ENCODE peak calls at places on chromosomes 6 and 20, in ten cellular contexts. One of them, this sample, is unnamed.

GRCh38 chr20:36040571-36040970 is 72.2 kb downstream of the CNBD2 start:
- DNase-seq in AG10803: no peak
- DNase-seq in MCF 10A: no peak
- DNase-seq in MM.1S: no peak
- DNase-seq in astrocyte: no peak
- DNase-seq in fibroblast of pulmonary artery: no peak
- DNase-seq in cardiac muscle cell: no peak
- DNase-seq in ovary: no peak
- DNase-seq in IMR-90: no peak
- DNase-seq in DND-41: no peak
- DNase-seq in this sample: no peak

GRCh38 chr6:97666889-97667288 is 383.9 kb upstream of the MMS22L start:
- DNase-seq in AG10803: no peak
- DNase-seq in MCF 10A: no peak
- DNase-seq in MM.1S: no peak
- DNase-seq in astrocyte: no peak
- DNase-seq in fibroblast of pulmonary artery: no peak
- DNase-seq in cardiac muscle cell: no peak
- DNase-seq in ovary: no peak
- DNase-seq in IMR-90: no peak
- DNase-seq in DND-41: no peak
- DNase-seq in this sample: no peak

GRCh38 chr6:113855500-113856010 is 1.6 kb upstream of the MARCKS start:
- DNase-seq in AG10803: peak
- DNase-seq in MCF 10A: no peak
- DNase-seq in MM.1S: peak
- DNase-seq in astrocyte: peak
- DNase-seq in fibroblast of pulmonary artery: peak
- DNase-seq in cardiac muscle cell: peak
- DNase-seq in ovary: peak
- DNase-seq in IMR-90: peak
- DNase-seq in DND-41: no peak
- DNase-seq in this sample: peak

GRCh38 chr20:45358282-45359068 is 4.5 kb upstream of the SYS1 start:
- DNase-seq in AG10803: peak
- DNase-seq in MCF 10A: peak
- DNase-seq in MM.1S: no peak
- DNase-seq in astrocyte: peak
- DNase-seq in fibroblast of pulmonary artery: peak
- DNase-seq in cardiac muscle cell: no peak
- DNase-seq in ovary: peak
- DNase-seq in IMR-90: peak
- DNase-seq in DND-41: no peak
- DNase-seq in this sample: peak

GRCh38 chr6:133855599-133855972 is 33.3 kb upstream of the TCF21 start:
- DNase-seq in AG10803: no peak
- DNase-seq in MCF 10A: no peak
- DNase-seq in MM.1S: no peak
- DNase-seq in astrocyte: peak
- DNase-seq in fibroblast of pulmonary artery: no peak
- DNase-seq in cardiac muscle cell: no peak
- DNase-seq in ovary: no peak
- DNase-seq in IMR-90: no peak
- DNase-seq in DND-41: no peak
- DNase-seq in this sample: no peak

GRCh38 chr6:53250137-53250760 is 98.5 kb downstream of the ELOVL5 start:
- DNase-seq in AG10803: peak
- DNase-seq in MCF 10A: peak
- DNase-seq in MM.1S: no peak
- DNase-seq in astrocyte: peak
- DNase-seq in fibroblast of pulmonary artery: no peak
- DNase-seq in cardiac muscle cell: no peak
- DNase-seq in ovary: no peak
- DNase-seq in IMR-90: peak
- DNase-seq in DND-41: no peak
- DNase-seq in this sample: peak

GRCh38 chr6:39432311-39433025 is 110.0 kb upstream of the KCNK16 start:
- DNase-seq in AG10803: peak
- DNase-seq in MCF 10A: no peak
- DNase-seq in MM.1S: no peak
- DNase-seq in astrocyte: no peak
- DNase-seq in fibroblast of pulmonary artery: no peak
- DNase-seq in cardiac muscle cell: no peak
- DNase-seq in ovary: no peak
- DNase-seq in IMR-90: no peak
- DNase-seq in DND-41: no peak
- DNase-seq in this sample: no peak

GRCh38 chr6:34190504-34191122 is 44.7 kb upstream of the GRM4 start:
- DNase-seq in AG10803: no peak
- DNase-seq in MCF 10A: no peak
- DNase-seq in MM.1S: no peak
- DNase-seq in astrocyte: no peak
- DNase-seq in fibroblast of pulmonary artery: no peak
- DNase-seq in cardiac muscle cell: no peak
- DNase-seq in ovary: no peak
- DNase-seq in IMR-90: no peak
- DNase-seq in DND-41: no peak
- DNase-seq in this sample: no peak

GRCh38 chr20:57649617-57650015 is 29.4 kb upstream of the ZBP1 start:
- DNase-seq in AG10803: no peak
- DNase-seq in MCF 10A: no peak
- DNase-seq in MM.1S: no peak
- DNase-seq in astrocyte: no peak
- DNase-seq in fibroblast of pulmonary artery: no peak
- DNase-seq in cardiac muscle cell: no peak
- DNase-seq in ovary: no peak
- DNase-seq in IMR-90: no peak
- DNase-seq in DND-41: no peak
- DNase-seq in this sample: no peak

GRCh38 chr6:135481786-135482369 is 15.7 kb downstream of the AHI1 start:
- DNase-seq in AG10803: peak
- DNase-seq in MCF 10A: no peak
- DNase-seq in MM.1S: peak
- DNase-seq in astrocyte: peak
- DNase-seq in fibroblast of pulmonary artery: peak
- DNase-seq in cardiac muscle cell: no peak
- DNase-seq in ovary: no peak
- DNase-seq in IMR-90: peak
- DNase-seq in DND-41: no peak
- DNase-seq in this sample: no peak

GRCh38 chr6:157487110-157487773 is 106.3 kb downstream of the ZDHHC14 start:
- DNase-seq in AG10803: no peak
- DNase-seq in MCF 10A: no peak
- DNase-seq in MM.1S: no peak
- DNase-seq in astrocyte: no peak
- DNase-seq in fibroblast of pulmonary artery: no peak
- DNase-seq in cardiac muscle cell: no peak
- DNase-seq in ovary: no peak
- DNase-seq in IMR-90: no peak
- DNase-seq in DND-41: no peak
- DNase-seq in this sample: no peak

GRCh38 chr20:56690531-56691175 is 61.5 kb downstream of the TFAP2C start:
- DNase-seq in AG10803: no peak
- DNase-seq in MCF 10A: peak
- DNase-seq in MM.1S: peak
- DNase-seq in astrocyte: no peak
- DNase-seq in fibroblast of pulmonary artery: no peak
- DNase-seq in cardiac muscle cell: no peak
- DNase-seq in ovary: no peak
- DNase-seq in IMR-90: no peak
- DNase-seq in DND-41: no peak
- DNase-seq in this sample: no peak

GRCh38 chr6:158758464-158758863 is 60.7 kb downstream of the EZR start:
- DNase-seq in AG10803: no peak
- DNase-seq in MCF 10A: no peak
- DNase-seq in MM.1S: no peak
- DNase-seq in astrocyte: no peak
- DNase-seq in fibroblast of pulmonary artery: peak
- DNase-seq in cardiac muscle cell: peak
- DNase-seq in ovary: no peak
- DNase-seq in IMR-90: peak
- DNase-seq in DND-41: no peak
- DNase-seq in this sample: no peak

GRCh38 chr6:20400476-20401402 is 940 bp upstream of the E2F3 start:
- DNase-seq in AG10803: peak
- DNase-seq in MCF 10A: peak
- DNase-seq in MM.1S: peak
- DNase-seq in astrocyte: no peak
- DNase-seq in fibroblast of pulmonary artery: peak
- DNase-seq in cardiac muscle cell: peak
- DNase-seq in ovary: no peak
- DNase-seq in IMR-90: no peak
- DNase-seq in DND-41: peak
- DNase-seq in this sample: peak
- TF ChIP-seq CTCF in AG10803: peak
- TF ChIP-seq CTCF in MCF 10A: peak
- TF ChIP-seq CTCF in MM.1S: peak
- TF ChIP-seq CTCF in astrocyte: peak
- TF ChIP-seq CTCF in fibroblast of pulmonary artery: peak
- TF ChIP-seq CTCF in cardiac muscle cell: peak
- TF ChIP-seq CTCF in ovary: no peak
- TF ChIP-seq CTCF in IMR-90: peak
- TF ChIP-seq CTCF in DND-41: peak
- TF ChIP-seq CTCF in this sample: peak

GRCh38 chr6:109441069-109441816 is 719 bp downstream of the SMPD2 start:
- DNase-seq in AG10803: peak
- DNase-seq in MCF 10A: peak
- DNase-seq in MM.1S: peak
- DNase-seq in astrocyte: peak
- DNase-seq in fibroblast of pulmonary artery: peak
- DNase-seq in cardiac muscle cell: peak
- DNase-seq in ovary: peak
- DNase-seq in IMR-90: peak
- DNase-seq in DND-41: peak
- DNase-seq in this sample: no peak
- TF ChIP-seq CTCF in AG10803: peak
- TF ChIP-seq CTCF in MCF 10A: no peak
- TF ChIP-seq CTCF in MM.1S: no peak
- TF ChIP-seq CTCF in astrocyte: no peak
- TF ChIP-seq CTCF in fibroblast of pulmonary artery: peak
- TF ChIP-seq CTCF in cardiac muscle cell: no peak
- TF ChIP-seq CTCF in ovary: no peak
- TF ChIP-seq CTCF in IMR-90: peak
- TF ChIP-seq CTCF in DND-41: peak
- TF ChIP-seq CTCF in this sample: no peak

GRCh38 chr20:64133951-64134407 is 26.6 kb upstream of the NPBWR2 start:
- DNase-seq in AG10803: no peak
- DNase-seq in MCF 10A: no peak
- DNase-seq in MM.1S: no peak
- DNase-seq in astrocyte: no peak
- DNase-seq in fibroblast of pulmonary artery: no peak
- DNase-seq in cardiac muscle cell: no peak
- DNase-seq in ovary: no peak
- DNase-seq in IMR-90: no peak
- DNase-seq in DND-41: no peak
- DNase-seq in this sample: no peak

GRCh38 chr20:64130271-64130670 is 22.9 kb upstream of the NPBWR2 start:
- DNase-seq in AG10803: no peak
- DNase-seq in MCF 10A: no peak
- DNase-seq in MM.1S: no peak
- DNase-seq in astrocyte: no peak
- DNase-seq in fibroblast of pulmonary artery: no peak
- DNase-seq in cardiac muscle cell: no peak
- DNase-seq in ovary: no peak
- DNase-seq in IMR-90: no peak
- DNase-seq in DND-41: no peak
- DNase-seq in this sample: no peak

GRCh38 chr20:64130876-64131275 is 23.5 kb upstream of the NPBWR2 start:
- DNase-seq in AG10803: no peak
- DNase-seq in MCF 10A: no peak
- DNase-seq in MM.1S: no peak
- DNase-seq in astrocyte: no peak
- DNase-seq in fibroblast of pulmonary artery: no peak
- DNase-seq in cardiac muscle cell: no peak
- DNase-seq in ovary: no peak
- DNase-seq in IMR-90: no peak
- DNase-seq in DND-41: no peak
- DNase-seq in this sample: no peak

GRCh38 chr20:64129146-64129782 is 21.9 kb upstream of the NPBWR2 start:
- DNase-seq in AG10803: no peak
- DNase-seq in MCF 10A: no peak
- DNase-seq in MM.1S: no peak
- DNase-seq in astrocyte: no peak
- DNase-seq in fibroblast of pulmonary artery: no peak
- DNase-seq in cardiac muscle cell: no peak
- DNase-seq in ovary: no peak
- DNase-seq in IMR-90: no peak
- DNase-seq in DND-41: no peak
- DNase-seq in this sample: no peak

GRCh38 chr20:64131406-64131805 is 24.0 kb upstream of the NPBWR2 start:
- DNase-seq in AG10803: peak
- DNase-seq in MCF 10A: peak
- DNase-seq in MM.1S: no peak
- DNase-seq in astrocyte: no peak
- DNase-seq in fibroblast of pulmonary artery: peak
- DNase-seq in cardiac muscle cell: no peak
- DNase-seq in ovary: no peak
- DNase-seq in IMR-90: no peak
- DNase-seq in DND-41: no peak
- DNase-seq in this sample: peak
- TF ChIP-seq CTCF in AG10803: peak
- TF ChIP-seq CTCF in MCF 10A: peak
- TF ChIP-seq CTCF in MM.1S: peak
- TF ChIP-seq CTCF in astrocyte: peak
- TF ChIP-seq CTCF in fibroblast of pulmonary artery: peak
- TF ChIP-seq CTCF in cardiac muscle cell: peak
- TF ChIP-seq CTCF in ovary: no peak
- TF ChIP-seq CTCF in IMR-90: no peak
- TF ChIP-seq CTCF in DND-41: peak
- TF ChIP-seq CTCF in this sample: peak

DNA sequence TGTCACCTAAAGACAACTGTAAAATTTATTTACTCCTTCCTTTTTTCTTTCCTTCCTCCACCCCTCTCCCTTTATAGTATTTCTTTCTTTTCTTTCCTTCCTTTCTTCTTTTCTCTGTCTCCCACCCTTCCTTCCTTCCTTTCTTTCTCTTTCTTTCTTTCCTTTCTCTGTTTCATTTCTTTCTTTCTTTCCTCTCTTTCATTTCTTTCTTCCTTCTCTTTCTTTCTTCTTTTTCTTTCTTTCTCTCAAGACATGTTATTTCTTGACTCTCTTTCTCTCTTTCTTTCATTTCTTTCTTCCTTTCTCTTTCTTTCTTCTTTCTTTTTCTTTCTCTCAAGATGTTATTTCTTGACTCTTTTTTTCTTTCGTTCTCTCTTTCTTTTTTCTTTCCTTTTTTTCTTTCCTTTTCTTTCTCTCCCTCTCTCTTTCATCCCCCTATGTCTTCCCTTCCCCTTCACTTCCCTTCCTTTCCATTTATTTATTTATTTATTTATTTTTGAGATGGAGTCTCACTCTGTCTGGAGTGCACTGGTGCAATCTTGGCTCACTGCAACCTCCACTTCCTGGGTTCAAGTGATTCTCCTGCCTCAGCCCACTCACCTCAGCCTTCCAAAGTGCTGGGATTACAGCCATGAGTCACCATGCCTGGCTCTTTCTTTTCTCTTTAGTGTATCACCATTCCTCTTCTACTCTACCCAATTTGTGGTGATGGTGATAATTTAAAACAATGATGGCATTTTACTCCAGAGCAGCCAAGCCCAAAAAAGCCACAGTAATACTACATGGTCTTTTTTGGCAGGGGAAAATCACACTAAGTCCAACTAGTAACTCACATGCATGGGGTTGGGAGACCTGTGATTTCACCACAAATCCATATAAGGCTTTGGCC is 188.2 kb downstream of the ADGRG6 start:
- DNase-seq in AG10803: peak
- DNase-seq in MCF 10A: peak
- DNase-seq in MM.1S: no peak
- DNase-seq in astrocyte: peak
- DNase-seq in fibroblast of pulmonary artery: no peak
- DNase-seq in cardiac muscle cell: no peak
- DNase-seq in ovary: no peak
- DNase-seq in IMR-90: no peak
- DNase-seq in DND-41: no peak
- DNase-seq in this sample: no peak
- TF ChIP-seq CTCF in AG10803: no peak
- TF ChIP-seq CTCF in MCF 10A: no peak
- TF ChIP-seq CTCF in MM.1S: no peak
- TF ChIP-seq CTCF in astrocyte: no peak
- TF ChIP-seq CTCF in fibroblast of pulmonary artery: no peak
- TF ChIP-seq CTCF in cardiac muscle cell: no peak
- TF ChIP-seq CTCF in ovary: no peak
- TF ChIP-seq CTCF in IMR-90: no peak
- TF ChIP-seq CTCF in DND-41: no peak
- TF ChIP-seq CTCF in this sample: no peak